ENCODE peak calls at places on chromosomes 2 and 18, in ten cellular contexts. X is NCI-H345; B is activated CD4-positive, alpha-beta T cell treated with anti-CD3 and anti-CD28 coated beads for 24 hours; I is NCI-H774; T is OCI-LY7; H is GM13977; Y is HT-29; V is type B pancreatic cell; J is activated CD8-positive, alpha-beta memory T cell treated with anti-CD3 and anti-CD28 coated beads for 1 hour; Z is KBM-7. A is an unnamed sample.

GRCh38 chr2:162560291-162560690 is 216.4 kb downstream of the GCA start:
- DNase-seq in Y (no peak), B (no peak), T (no peak), J (no peak), V (no peak), H (no peak), I (no peak), X (no peak), Z (no peak), A (no peak)

GRCh38 chr18:11987527-11987926 is 6.2 kb downstream of the IMPA2 start:
- DNase-seq in V (no peak), B (no peak), I (no peak), T (no peak), J (no peak), X (no peak), Y (no peak), H (no peak), Z (peak; percentile 69), A (no peak)

GRCh38 chr18:39772155-39772919 is 2182.7 kb upstream of the PIK3C3 start:
- DNase-seq in I (no peak), J (no peak), B (no peak), Y (no peak), Z (no peak), V (no peak), H (no peak), T (no peak), X (no peak), A (no peak)

GRCh38 chr18:38369772-38370690 is 804.4 kb upstream of the CELF4 start:
- DNase-seq in J (no peak), Z (no peak), B (no peak), H (no peak), Y (no peak), V (no peak), X (no peak), T (no peak), I (no peak), A (no peak)

GRCh38 chr2:55826246-55826645 is 97.3 kb downstream of the EFEMP1 start:
- DNase-seq in I (no peak), B (no peak), H (no peak), X (no peak), V (no peak), T (no peak), Y (no peak), J (no peak), Z (no peak), A (no peak)

GRCh38 chr18:55402731-55403405 is 185.1 kb downstream of the TCF4 start:
- DNase-seq in H (no peak), Y (no peak), J (no peak), X (no peak), T (no peak), I (no peak), Z (no peak), V (no peak), B (no peak), A (no peak)

GRCh38 chr2:233480490-233481202 is 85.9 kb downstream of the USP40 start:
- DNase-seq in B (no peak), Z (no peak), V (no peak), X (peak; percentile 41), Y (peak; percentile 88), T (peak; percentile 71), I (no peak), J (no peak), H (peak; percentile 55), A (peak; percentile 94)

GRCh38 chr2:120736202-120736954 is 710 bp downstream of the GLI2 start:
- DNase-seq in V (no peak), B (no peak), T (no peak), Y (no peak), J (no peak), I (no peak), X (peak; percentile 11), H (no peak), Z (peak; percentile 12), A (peak; percentile 25)

GRCh38 chr18:79427368-79428225 is 31.9 kb downstream of the NFATC1 start:
- DNase-seq in H (no peak), J (no peak), X (no peak), B (no peak), Z (no peak), Y (no peak), T (no peak), V (no peak), I (no peak), A (no peak)

GRCh38 chr18:58611471-58612131 is 17.3 kb downstream of the ALPK2 start:
- DNase-seq in B (no peak), Y (no peak), X (no peak), I (no peak), T (no peak), Z (no peak), V (no peak), J (no peak), H (no peak), A (no peak)

GRCh38 chr2:42046819-42047487 is 868 bp upstream of the PKDCC start:
- DNase-seq in J (no peak), V (no peak), T (no peak), Z (peak; percentile 9), B (no peak), Y (no peak), I (peak; percentile 10), H (no peak), X (no peak), A (no peak)

GRCh38 chr2:41836944-41837343 is 210.9 kb upstream of the PKDCC start:
- DNase-seq in J (no peak), T (peak; percentile 28), B (no peak), V (no peak), Y (peak; percentile 66), X (no peak), H (no peak), I (no peak), Z (peak; percentile 49), A (peak; percentile 45)

GRCh38 chr18:68837665-68838390 is 39.9 kb downstream of the CCDC102B start:
- DNase-seq in I (no peak), X (no peak), J (no peak), Z (no peak), B (no peak), T (no peak), V (no peak), Y (no peak), H (no peak), A (no peak)

GRCh38 chr2:181070119-181070833 is 89.9 kb downstream of the UBE2E3 start:
- DNase-seq in Z (peak; percentile 49), Y (peak; percentile 45), V (no peak), J (no peak), T (no peak), I (no peak), H (no peak), X (no peak), B (no peak), A (no peak)

GRCh38 chr2:953975-954686 is 3.5 kb downstream of the SNTG2 start:
- DNase-seq in X (peak; percentile 60), H (no peak), T (no peak), B (no peak), Y (peak; percentile 15), I (no peak), J (no peak), V (no peak), Z (no peak), A (no peak)

GRCh38 chr2:145108959-145109710 is 589.2 kb upstream of the ZEB2 start:
- DNase-seq in I (no peak), H (no peak), B (no peak), Z (no peak), V (no peak), T (no peak), X (no peak), Y (no peak), J (no peak), A (no peak)

GRCh38 chr2:81389203-81389602 is 1084.7 kb upstream of the LRRTM1 start:
- DNase-seq in Y (peak; percentile 29), V (no peak), H (no peak), B (no peak), Z (peak; percentile 22), X (no peak), J (no peak), T (peak; percentile 26), I (no peak), A (no peak)

GRCh38 chr2:195296490-195296889 is 360.5 kb upstream of the SLC39A10 start:
- DNase-seq in J (no peak), V (no peak), B (no peak), Z (no peak), I (no peak), X (no peak), H (no peak), T (no peak), Y (no peak), A (no peak)

GRCh38 chr2:101003278-101003775 is 1.2 kb downstream of the RPL31 start:
- DNase-seq in J (no peak), B (no peak), T (peak; percentile 11), Z (peak; percentile 24), Y (no peak), H (no peak), I (no peak), X (no peak), V (no peak), A (no peak)

GRCh38 chr2:119736021-119736420 is 23.7 kb upstream of the PTPN4 start:
- DNase-seq in Z (no peak), J (no peak), H (no peak), V (no peak), T (no peak), X (no peak), I (no peak), Y (no peak), B (no peak), A (no peak)

GRCh38 chr18:54736981-54737380 is 91.3 kb upstream of the RAB27B start:
- DNase-seq in J (no peak), V (no peak), Y (no peak), Z (no peak), I (no peak), X (no peak), H (no peak), B (no peak), T (no peak), A (no peak)

GRCh38 chr2:128535928-128536327 is 217.3 kb upstream of the HS6ST1 start:
- DNase-seq in Y (no peak), X (no peak), V (no peak), J (no peak), B (no peak), Z (no peak), I (no peak), T (no peak), H (no peak), A (no peak)

GRCh38 chr2:119702918-119703401 is 24.0 kb downstream of the TMEM177 start:
- DNase-seq in Z (peak; percentile 67), H (peak; percentile 77), X (peak; percentile 50), V (no peak), B (peak; percentile 53), Y (peak; percentile 87), I (peak; percentile 39), T (peak; percentile 75), J (peak; percentile 12), A (peak; percentile 80)

GRCh38 chr2:240187989-240188590 is 47.6 kb upstream of the OTOS start:
- DNase-seq in Y (no peak), V (no peak), Z (no peak), J (no peak), B (no peak), X (no peak), T (no peak), H (no peak), I (no peak), A (no peak)

GRCh38 chr18:3683483-3683882 is 233.5 kb downstream of the TGIF1 start:
- DNase-seq in T (no peak), I (no peak), H (no peak), Y (peak; percentile 24), X (no peak), J (no peak), Z (no peak), B (no peak), V (no peak), A (no peak)

GRCh38 chr2:6992821-6993228 is 75.6 kb downstream of the RNF144A start:
- DNase-seq in I (no peak), Z (no peak), J (no peak), B (no peak), V (no peak), H (no peak), T (no peak), X (no peak), Y (no peak), A (no peak)

GRCh38 chr2:223692227-223692947 is 90.2 kb upstream of the SCG2 start:
- DNase-seq in Y (peak; percentile 73), J (no peak), T (peak; percentile 37), Z (peak; percentile 13), B (no peak), X (peak; percentile 36), H (no peak), I (no peak), V (no peak), A (peak; percentile 46)

GRCh38 chr2:159982270-159982669 is 80.1 kb downstream of the PLA2R1 start:
- DNase-seq in V (no peak), T (no peak), Z (peak; percentile 33), X (no peak), J (no peak), Y (no peak), H (no peak), B (no peak), I (no peak), A (no peak)

A was measured in stomach.